ENCODE peak calls at places on chromosomes 7 and 10, in six cellular contexts. L is LoVo; I is AG08395; C is A549; T is NB4; K is activated CD8-positive, alpha-beta memory T cell treated with anti-CD3 and anti-CD28 coated beads for 48 hours. W is an unnamed sample.

GRCh38 chr10:103333934-103334520 is 16.9 kb downstream of the PCGF6 start:
- DNase-seq in C (peak), T (peak), L (peak), K (no peak), I (peak), W (no peak)

GRCh38 chr7:103660455-103661371 is 214.7 kb upstream of the SLC26A5 start:
- DNase-seq in L (peak), C (peak), K (no peak), I (peak), T (no peak), W (peak)

GRCh38 chr7:53743697-53744096 is 708.3 kb downstream of the POM121L12 start:
- DNase-seq in I (no peak), K (no peak), L (no peak), C (no peak), T (no peak), W (no peak)

GRCh38 chr7:24724451-24725190 is 32.6 kb downstream of the GSDME start:
- DNase-seq in T (no peak), L (no peak), K (no peak), C (no peak), I (no peak), W (no peak)

GRCh38 chr10:64682043-64682442 is 1160.8 kb downstream of the REEP3 start:
- DNase-seq in K (no peak), T (no peak), C (peak), I (no peak), L (no peak), W (no peak)

GRCh38 chr7:117505238-117505637 is 25.4 kb downstream of the CFTR start:
- DNase-seq in I (no peak), T (no peak), K (no peak), C (peak), L (no peak), W (no peak)

GRCh38 chr10:59085641-59086502 is 90.6 kb upstream of the PHYHIPL start:
- DNase-seq in C (no peak), I (no peak), K (no peak), T (no peak), L (no peak), W (no peak)

GRCh38 chr7:80440908-80441307 is 71.0 kb downstream of the GNAT3 start:
- DNase-seq in L (no peak), K (no peak), C (no peak), T (no peak), I (peak), W (peak)

GRCh38 chr7:45421096-45421495 is 153.1 kb upstream of the ADCY1 start:
- DNase-seq in C (no peak), L (no peak), K (no peak), T (no peak), I (peak), W (no peak)

GRCh38 chr7:122343986-122344620 is 39.6 kb upstream of the FEZF1 start:
- DNase-seq in C (no peak), K (no peak), L (no peak), I (no peak), T (no peak), W (no peak)

GRCh38 chr7:988963-989529 is 6.1 kb downstream of the CYP2W1 start:
- DNase-seq in L (no peak), C (no peak), T (no peak), I (no peak), K (no peak), W (no peak)

GRCh38 chr7:41431671-41432070 is 271.2 kb downstream of the INHBA start:
- DNase-seq in C (no peak), T (no peak), K (no peak), L (no peak), I (no peak), W (no peak)

GRCh38 chr10:72503241-72503640 is 122.6 kb downstream of the MICU1 start:
- DNase-seq in K (no peak), I (peak), C (no peak), T (peak), L (no peak), W (peak)

GRCh38 chr10:73433538-73433867 is at the start of gene MSS51:
- DNase-seq in C (no peak), I (no peak), T (no peak), L (no peak), K (no peak), W (no peak)

GRCh38 chr7:150379590-150380379 is 655 bp downstream of the ZNF775 start:
- DNase-seq in I (peak), K (no peak), L (peak), T (peak), C (peak), W (peak)

GRCh38 chr7:139041378-139042053 is 5.7 kb upstream of the ZC3HAV1L start:
- DNase-seq in I (no peak), L (no peak), T (peak), K (no peak), C (no peak), W (no peak)

GRCh38 chr7:143504937-143505297 is 27.2 kb downstream of the TAS2R41 start:
- DNase-seq in C (no peak), T (peak), L (no peak), K (no peak), I (no peak), W (no peak)

GRCh38 chr10:67779455-67780205 is 58.4 kb downstream of the DNAJC12 start:
- DNase-seq in L (peak), I (peak), C (peak), T (peak), K (no peak), W (peak)

GRCh38 chr10:103517234-103518085 is 24.0 kb downstream of the NEURL1 start:
- DNase-seq in K (no peak), C (no peak), T (no peak), L (no peak), I (no peak), W (no peak)

GRCh38 chr10:44860811-44861751 is 50.1 kb upstream of the TMEM72 start:
- DNase-seq in I (peak), K (no peak), C (peak), T (no peak), L (peak), W (peak)

W was measured in HFFc6.